ENCODE peak calls at places on chromosomes 12 and 14, in nine cellular contexts. A is mucosa of descending colon, O is endothelial cell of umbilical vein, W is stomach, E is adrenal gland, R is uterus, J is HCT116, U is gastrocnemius medialis, Z is hepatocyte. X is an unnamed sample.

GRCh38 chr14:105382343-105383082 is 15.8 kb upstream of the TEX22 start:
- DNase-seq in W (no peak), O (no peak), U (no peak), Z (no peak), J (no peak), A (no peak), R (no peak), E (no peak), X (no peak)

GRCh38 chr12:54701940-54702592 is 53.9 kb upstream of the DCD start:
- DNase-seq in W (no peak), Z (peak; percentile 66), R (no peak), A (no peak), O (peak; percentile 28), U (no peak), E (no peak), J (peak; percentile 37), X (peak; percentile 65)

GRCh38 chr12:78036889-78037288 is 206.2 kb downstream of the NAV3 start:
- DNase-seq in E (no peak), O (no peak), A (no peak), R (no peak), W (no peak), Z (no peak), J (no peak), U (no peak), X (no peak)

GRCh38 chr12:45726594-45727300 is 2.8 kb upstream of the ARID2 start:
- DNase-seq in Z (peak; percentile 60), A (peak; percentile 77), O (no peak), E (peak; percentile 62), U (peak; percentile 58), J (no peak), W (peak; percentile 58), R (peak; percentile 63), X (peak; percentile 59)

GRCh38 chr14:104977681-104978647 is at the start of gene AHNAK2:
- DNase-seq in A (peak; percentile 86), O (peak; percentile 68), Z (peak; percentile 94), R (peak; percentile 62), U (peak; percentile 56), W (peak; percentile 78), J (peak; percentile 68), E (peak; percentile 78), X (peak; percentile 96)

GRCh38 chr14:22997676-22998323 is 12.1 kb downstream of the C14orf93 start:
- DNase-seq in R (no peak), E (no peak), J (no peak), Z (no peak), O (no peak), U (no peak), A (no peak), W (no peak), X (no peak)

GRCh38 chr14:75972729-75973480 is 8.9 kb downstream of the TGFB3 start:
- DNase-seq in J (no peak), U (peak; percentile 72), W (no peak), O (no peak), E (no peak), R (no peak), Z (no peak), A (no peak), X (no peak)

GRCh38 chr14:49769581-49770211 is 1.7 kb downstream of the KLHDC2 start:
- DNase-seq in E (no peak), W (no peak), O (no peak), U (no peak), Z (no peak), J (no peak), R (no peak), A (peak; percentile 42), X (no peak)

GRCh38 chr12:132427177-132427725 is 62.7 kb upstream of the FBRSL1 start:
- DNase-seq in J (no peak), W (no peak), A (no peak), O (peak; percentile 28), E (no peak), U (no peak), Z (no peak), R (no peak), X (no peak)

GRCh38 chr12:132428872-132429121 is 61.2 kb upstream of the FBRSL1 start:
- DNase-seq in R (no peak), E (no peak), O (no peak), U (no peak), W (peak; percentile 39), J (no peak), Z (no peak), A (no peak), X (no peak)

GRCh38 chr12:132426349-132427176 is 63.4 kb upstream of the FBRSL1 start:
- DNase-seq in E (no peak), R (no peak), J (no peak), Z (no peak), A (no peak), U (no peak), W (no peak), O (no peak), X (no peak)

GRCh38 chr12:132429122-132429931 is 60.6 kb upstream of the FBRSL1 start:
- DNase-seq in J (no peak), Z (peak; percentile 57), A (peak; percentile 64), U (no peak), W (peak; percentile 38), R (no peak), E (peak; percentile 78), O (no peak), X (peak; percentile 43)

DNA sequence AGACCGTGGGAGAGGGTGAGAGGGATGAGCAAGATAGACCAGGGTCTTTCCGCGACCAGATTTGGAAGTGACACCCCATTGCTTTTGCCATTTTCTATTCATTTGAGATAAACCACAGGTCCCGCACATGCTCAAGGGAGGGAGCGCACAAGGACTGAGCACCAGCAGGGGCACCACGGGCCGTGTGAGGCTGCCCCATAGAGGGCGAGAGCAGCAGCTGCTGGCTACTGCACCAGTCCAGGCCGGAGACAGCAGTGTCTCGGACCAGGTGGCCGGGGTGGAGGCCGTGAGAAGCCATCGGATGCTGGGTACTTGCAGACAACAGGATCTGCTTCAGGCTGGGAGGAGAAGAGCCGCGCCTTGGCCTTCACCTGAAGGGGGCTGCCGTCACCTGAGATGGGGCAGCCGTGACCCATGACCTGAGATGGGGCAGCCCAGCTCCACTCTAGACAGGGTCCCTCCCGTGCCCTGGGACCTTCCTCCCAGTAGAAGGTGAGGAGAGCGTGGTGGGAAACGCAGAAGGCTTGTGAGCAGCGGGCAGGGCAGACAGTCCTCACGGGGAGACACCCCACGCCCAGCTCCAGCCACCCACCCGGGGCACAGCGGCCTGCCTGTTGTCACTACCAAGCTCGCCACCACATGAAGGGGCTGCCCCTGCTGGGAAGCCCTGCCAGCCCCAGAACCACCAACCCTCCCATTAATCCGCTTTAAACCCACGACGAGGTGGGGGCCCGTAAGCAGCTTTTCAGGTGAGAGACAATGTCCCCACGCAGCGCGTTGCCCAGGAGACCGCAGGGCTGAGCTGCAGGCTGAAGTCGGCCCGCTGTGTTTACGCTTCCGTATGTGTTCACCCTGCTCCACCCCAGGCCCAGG is 61.7 kb upstream of the FBRSL1 start:
- DNase-seq in J (no peak), R (no peak), E (no peak), Z (peak; percentile 67), W (peak; percentile 37), O (no peak), A (no peak), U (no peak), X (peak; percentile 85)
- H3K4me1 ChIP-seq in J (peaks cover 18% of the 10 kb centered on the region), R (no peaks in the 10 kb centered on the region), E (no peaks in the 10 kb centered on the region), Z (peaks cover 50% of the 10 kb centered on the region), W (peaks cover 27% of the 10 kb centered on the region), O (no peaks in the 10 kb centered on the region), A (peaks cover 20% of the 10 kb centered on the region), U (no peaks in the 10 kb centered on the region), X (peaks cover 64% of the 10 kb centered on the region)

GRCh38 chr12:6868211-6869048 is 1.1 kb downstream of the TPI1 start:
- DNase-seq in O (no peak), J (no peak), W (no peak), R (no peak), Z (no peak), A (no peak), U (peak; percentile 52), E (no peak), X (peak; percentile 45)

GRCh38 chr12:6863586-6864321 is 3.6 kb upstream of the TPI1 start:
- DNase-seq in Z (no peak), E (no peak), O (no peak), J (no peak), U (no peak), R (no peak), W (no peak), A (no peak), X (no peak)

GRCh38 chr12:6867407-6868210 is at the start of gene TPI1:
- DNase-seq in W (peak; percentile 87), E (peak; percentile 89), Z (peak; percentile 94), O (peak; percentile 78), R (peak; percentile 87), A (peak; percentile 91), U (peak; percentile 83), J (no peak), X (peak; percentile 90)

GRCh38 chr12:6866920-6867406 is 368 bp upstream of the TPI1 start:
- DNase-seq in A (no peak), U (peak; percentile 49), E (peak; percentile 64), R (no peak), Z (no peak), J (no peak), W (peak; percentile 38), O (no peak), X (no peak)

GRCh38 chr12:6866163-6866919 is 990 bp upstream of the TPI1 start:
- DNase-seq in R (peak; percentile 49), E (no peak), Z (no peak), U (no peak), J (no peak), W (no peak), O (no peak), A (peak; percentile 55), X (peak; percentile 31)
- H3K4me3 ChIP-seq in R (no peak overlapping the region), E (no peak overlapping the region), Z (no peak overlapping the region), U (no peak overlapping the region), J (peak overlapping the region; percentile 99), W (peak overlapping the region; percentile 98), O (no peak overlapping the region), A (no peak overlapping the region), X (peak overlapping the region; percentile 96)

DNA sequence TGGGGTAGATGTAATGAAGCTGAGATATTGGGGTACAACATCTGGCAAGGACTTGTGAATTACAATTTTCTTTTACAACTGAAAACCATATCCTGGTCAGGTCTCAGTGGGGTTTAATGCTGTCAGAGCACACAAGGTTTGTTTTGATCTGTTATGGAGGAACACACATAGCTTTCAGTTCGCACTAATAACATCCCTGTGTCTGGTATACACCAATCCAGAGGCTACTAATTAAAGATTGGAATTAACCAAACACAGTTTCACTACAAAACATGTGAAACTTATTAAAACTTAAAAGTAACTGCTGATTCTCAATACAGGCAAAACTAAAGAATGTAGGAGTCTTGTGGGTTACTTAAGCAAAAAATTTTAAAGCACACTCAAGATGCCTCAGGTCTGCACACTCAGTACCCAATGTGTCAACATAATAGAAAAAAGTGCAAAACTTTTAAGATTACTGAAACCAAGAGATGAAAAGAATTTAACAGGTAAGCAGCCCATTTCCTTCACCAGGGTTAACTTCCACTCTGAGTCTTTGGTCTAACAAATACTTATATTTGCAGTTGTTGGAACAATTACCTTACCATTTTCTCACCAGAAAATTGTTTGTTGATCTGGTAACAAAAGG is 77.4 kb downstream of the LLPH start:
- DNase-seq in W (no peak), E (no peak), A (no peak), Z (no peak), U (no peak), R (no peak), J (no peak), O (no peak), X (no peak)
- TF ChIP-seq CTCF in W (no peak), E (no peak), A (no peak), Z (no peak), U (no peak), R (no peak), J (no peak), O (no peak), X (no peak)

DNA sequence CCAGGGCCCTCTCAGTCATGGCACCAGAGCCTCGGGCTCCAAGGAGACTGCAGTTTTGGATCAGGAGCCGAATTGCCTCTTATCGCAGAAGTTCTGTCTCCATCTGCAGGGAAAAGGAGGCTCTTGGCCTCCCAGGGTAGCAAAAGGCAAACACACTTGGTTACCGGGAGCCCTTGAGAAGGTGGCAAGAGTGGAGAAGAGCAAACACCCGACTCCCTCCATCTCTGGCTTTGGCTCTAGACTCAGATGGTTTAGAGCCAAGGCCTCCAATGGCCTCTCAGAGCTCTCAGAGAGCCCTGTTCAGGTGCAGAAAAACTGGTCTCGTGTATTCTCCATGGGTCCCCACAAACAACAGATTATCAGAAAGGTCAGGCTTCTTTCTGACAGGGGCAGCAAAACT is 44.6 kb downstream of the NINJ2 start:
- DNase-seq in R (no peak), U (no peak), J (no peak), E (no peak), O (no peak), A (no peak), W (no peak), Z (no peak), X (no peak)
- H3K4me1 ChIP-seq in R (no peaks in the 10 kb centered on the region), U (peaks cover 67% of the 10 kb centered on the region), J (no peaks in the 10 kb centered on the region), E (peaks cover 14% of the 10 kb centered on the region), O (peaks cover 18% of the 10 kb centered on the region), A (no peaks in the 10 kb centered on the region), W (no peaks in the 10 kb centered on the region), Z (no peaks in the 10 kb centered on the region), X (peaks cover 15% of the 10 kb centered on the region)

X was measured in neural progenitor cell.